ENCODE peak calls at places on chromosomes 11 and 22, in six cellular contexts. T, J, W, O, E and X are unnamed samples. For H3K27me3, the result is how much of the 10 kb centered on the place peaks cover.

GRCh38 chr11:64857485-64857884 is 13.0 kb upstream of the CDC42BPG start:
- DNase-seq in W (no peak), T (no peak), J (no peak), O (no peak), E (no peak), X (no peak)

GRCh38 chr11:70577258-70577603 is 178.9 kb downstream of the CTTN start:
- DNase-seq in T (no peak), E (no peak), J (no peak), W (no peak), O (peak), X (no peak)

GRCh38 chr11:65558002-65558784 is at the start of gene LTBP3:
- DNase-seq in T (peak), O (peak), J (no peak), E (peak), W (peak), X (peak)

GRCh38 chr11:13963169-13963948 is 836 bp downstream of the SPON1 start:
- DNase-seq in O (peak), W (peak), T (peak), E (peak), J (no peak), X (peak)

GRCh38 chr11:203945-204586 is 3.1 kb downstream of the BET1L start:
- DNase-seq in W (no peak), E (no peak), T (no peak), J (no peak), O (no peak), X (peak)

GRCh38 chr22:30444632-30445437 is 19.3 kb downstream of the MTFP1 start:
- DNase-seq in E (peak), J (no peak), W (no peak), O (peak), T (no peak), X (peak)

GRCh38 chr11:123653405-123653996 is 923 bp downstream of the SCN3B start:
- DNase-seq in T (no peak), O (no peak), E (no peak), J (no peak), W (no peak), X (no peak)

GRCh38 chr22:49548356-49549202 is 279.1 kb downstream of the BRD1 start:
- DNase-seq in J (no peak), O (no peak), T (peak), W (no peak), E (no peak), X (no peak)

GRCh38 chr11:8720868-8721739 is 38.5 kb downstream of the RPL27A start:
- DNase-seq in E (no peak), O (no peak), J (no peak), T (no peak), W (no peak), X (no peak)

GRCh38 chr11:2409026-2409553 is 8.5 kb downstream of the TSSC4 start:
- DNase-seq in E (peak), J (no peak), T (no peak), W (no peak), O (peak), X (no peak)

GRCh38 chr11:62017878-62018642 is 50.6 kb upstream of the FTH1 start:
- DNase-seq in J (no peak), W (no peak), T (peak), O (no peak), E (no peak), X (no peak)

GRCh38 chr11:116964269-116964668 is 126.8 kb upstream of the APOA1 start:
- DNase-seq in J (no peak), O (no peak), E (no peak), T (no peak), W (no peak), X (no peak)

GRCh38 chr11:63032451-63032850 is 16.8 kb upstream of the SLC22A8 start:
- DNase-seq in T (no peak), W (no peak), O (no peak), E (no peak), J (no peak), X (no peak)

DNA sequence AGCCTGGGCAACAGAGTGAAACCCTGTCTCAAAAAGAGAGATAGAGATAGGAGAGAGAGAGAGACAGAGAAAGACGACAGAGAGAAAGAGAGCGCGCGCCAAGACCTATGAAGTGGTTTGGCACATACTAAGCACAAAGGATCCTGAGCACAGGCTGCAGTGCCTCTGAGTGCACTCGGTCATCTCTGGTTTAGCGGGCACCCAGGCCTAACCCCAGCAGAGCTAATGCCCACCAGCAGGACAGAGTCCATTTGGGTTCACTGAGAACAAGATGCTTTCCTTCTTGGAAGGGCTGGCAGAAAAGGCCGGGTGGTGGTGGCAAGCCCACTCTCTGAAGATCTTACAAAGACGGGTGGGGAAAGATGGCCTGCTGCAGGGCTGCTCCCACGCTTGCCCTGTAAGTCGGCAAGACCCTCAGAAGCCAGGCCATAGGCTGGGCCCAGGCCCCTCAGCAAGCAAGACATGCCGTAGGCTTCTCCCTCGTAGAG is 3.3 kb downstream of the SCARF2 start:
- DNase-seq in J (no peak), E (no peak), T (peak), O (no peak), W (no peak), X (no peak)
- H3K27me3 ChIP-seq in J (half or more), E (under half), T (half or more), O (under half), W (under half), X (under half)

GRCh38 chr11:93773045-93773477 is 11.0 kb upstream of the MED17 start:
- DNase-seq in J (no peak), E (peak), T (no peak), O (no peak), W (no peak), X (no peak)

GRCh38 chr11:93770160-93770559 is 13.9 kb upstream of the MED17 start:
- DNase-seq in O (no peak), E (no peak), W (no peak), J (no peak), T (no peak), X (no peak)

GRCh38 chr11:93772123-93772522 is 12.0 kb upstream of the MED17 start:
- DNase-seq in T (no peak), O (no peak), E (no peak), W (no peak), J (no peak), X (no peak)

GRCh38 chr11:93773601-93774200 is 10.4 kb upstream of the MED17 start:
- DNase-seq in E (no peak), J (no peak), O (no peak), T (no peak), W (no peak), X (no peak)

DNA sequence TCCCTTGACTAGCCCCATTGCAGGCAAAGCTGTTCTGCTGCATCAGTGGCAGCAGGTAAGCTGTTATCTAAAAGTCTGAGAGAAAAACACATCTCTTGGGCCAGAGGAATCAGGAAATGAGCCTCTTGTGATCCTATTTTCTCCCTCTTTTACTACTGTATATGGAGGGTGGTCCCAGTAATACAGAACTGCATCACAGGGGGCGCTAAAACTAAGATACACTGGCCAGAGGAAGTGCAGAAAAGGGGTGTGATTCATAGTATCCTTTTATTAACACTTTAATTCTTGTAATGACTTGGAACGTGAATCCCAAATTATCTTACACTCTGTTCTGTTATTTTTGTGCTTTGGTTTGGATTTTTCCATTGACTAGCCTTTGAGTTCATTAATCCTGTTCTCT is 8.8 kb upstream of the MED17 start:
- DNase-seq in T (no peak), W (no peak), O (peak), E (peak), J (no peak), X (no peak)
- TF ChIP-seq CTCF in T (no peak), W (no peak), O (peak), E (peak), J (no peak), X (no peak)

GRCh38 chr11:43585877-43586608 is 94.5 kb upstream of the HSD17B12 start:
- DNase-seq in O (no peak), T (no peak), W (no peak), J (no peak), E (no peak), X (no peak)

GRCh38 chr11:43582024-43582836 is 98.3 kb upstream of the HSD17B12 start:
- DNase-seq in O (peak), E (no peak), W (no peak), T (no peak), J (no peak), X (no peak)

GRCh38 chr11:43581370-43582023 is 99.0 kb upstream of the HSD17B12 start:
- DNase-seq in O (peak), E (no peak), T (no peak), J (no peak), W (no peak), X (no peak)

GRCh38 chr11:43582837-43583462 is 97.6 kb upstream of the HSD17B12 start:
- DNase-seq in T (no peak), J (no peak), E (peak), W (no peak), O (no peak), X (no peak)

DNA sequence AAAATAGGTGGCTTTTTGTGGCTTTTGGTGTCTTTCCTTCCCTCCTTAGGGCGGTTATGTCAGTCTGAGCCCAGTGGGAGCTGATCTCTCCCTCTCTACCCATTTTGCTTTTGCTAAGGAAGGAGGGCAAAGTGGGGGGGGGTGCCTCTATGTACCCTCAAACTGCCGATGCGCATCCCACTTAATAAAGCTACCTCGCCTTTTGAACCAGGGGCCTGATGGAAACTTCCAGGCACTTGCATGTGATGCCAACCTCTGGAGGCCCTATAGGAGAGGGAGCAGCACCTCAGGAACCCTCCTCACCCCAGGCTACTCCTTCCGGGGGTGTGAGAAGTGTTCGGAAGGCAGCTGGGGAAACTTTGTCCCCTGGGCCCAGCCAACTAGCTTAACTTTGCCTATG is 97.0 kb upstream of the HSD17B12 start:
- DNase-seq in J (no peak), O (no peak), T (no peak), E (no peak), W (no peak), X (no peak)
- H3K27me3 ChIP-seq in J (half or more), O (half or more), T (half or more), E (half or more), W (half or more), X (under half)

DNA sequence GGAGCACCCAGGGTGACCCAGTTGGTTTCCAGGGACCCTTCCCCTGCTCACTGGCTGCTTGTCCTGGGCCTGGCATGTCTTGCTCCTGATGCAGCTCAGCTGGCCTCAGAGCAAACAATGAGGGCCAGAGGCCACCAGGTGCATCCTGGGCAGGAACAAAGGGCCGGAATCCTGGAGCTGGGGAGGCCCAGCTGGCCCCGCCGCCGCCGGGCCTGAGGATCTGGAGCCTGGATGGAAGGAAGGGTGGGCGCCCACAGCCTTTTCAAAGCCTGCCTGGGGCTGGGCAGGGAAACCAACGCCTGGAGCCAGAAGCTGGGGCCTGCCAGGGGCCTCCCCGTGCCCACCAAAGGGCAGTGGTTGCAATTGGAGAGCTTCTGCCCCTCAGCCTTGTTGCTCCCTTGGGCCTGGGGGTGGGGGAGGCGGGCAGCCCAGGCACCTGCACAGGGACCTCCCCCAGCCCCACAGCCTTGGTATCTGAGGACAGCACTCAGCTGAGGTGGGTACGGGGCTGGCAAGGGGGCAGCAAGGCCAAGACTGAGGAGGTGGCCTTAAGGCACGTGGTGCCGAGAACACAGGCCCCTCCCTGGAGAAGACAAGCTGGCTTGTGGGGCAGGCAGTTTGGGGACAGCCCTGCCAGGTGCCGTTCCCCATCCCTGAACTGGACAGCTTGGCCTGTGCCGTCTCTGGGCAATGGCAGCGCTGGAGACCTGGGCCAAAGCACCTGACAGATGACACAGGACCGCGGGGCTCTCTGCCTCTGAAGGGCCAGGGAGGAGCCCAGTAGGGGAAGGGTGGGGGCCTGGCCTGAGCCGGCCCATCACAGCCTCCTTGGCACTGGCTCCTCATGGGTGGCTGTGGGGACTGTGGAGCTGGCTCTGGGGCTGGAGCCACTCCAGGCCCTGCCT is 7.1 kb upstream of the ADORA2A start:
- DNase-seq in J (no peak), T (no peak), O (peak), W (peak), E (no peak), X (no peak)
- TF ChIP-seq CTCF in J (no peak), T (no peak), O (no peak), W (no peak), E (no peak), X (no peak)